ENCODE peak calls at places on chromosomes 13 and 19, in six cellular contexts. K is astrocyte of the spinal cord; C is fibroblast of lung; Y is CD4-positive, alpha-beta T cell; B is AG04450; L is mesothelial cell of epicardium. V is an unnamed sample.

GRCh38 chr13:24220086-24220703 is 59.7 kb downstream of the SPATA13 start:
- DNase-seq in K (peak; percentile 83), C (peak; percentile 72), Y (peak; percentile 31), B (peak; percentile 61), L (no peak), V (no peak)

GRCh38 chr13:27728271-27728670 is 64.0 kb upstream of the GSX1 start:
- DNase-seq in K (no peak), C (no peak), Y (no peak), B (no peak), L (no peak), V (no peak)

GRCh38 chr13:48542581-48543341 is 9.9 kb upstream of the RCBTB2 start:
- DNase-seq in K (no peak), C (peak; percentile 16), Y (no peak), B (no peak), L (no peak), V (peak; percentile 63)

GRCh38 chr19:31266196-31266595 is 83.0 kb downstream of the TSHZ3 start:
- DNase-seq in K (no peak), C (no peak), Y (no peak), B (no peak), L (no peak), V (no peak)

GRCh38 chr19:40284501-40285352 is at the start of gene AKT2:
- DNase-seq in K (peak; percentile 82), C (peak; percentile 62), Y (peak; percentile 85), B (peak; percentile 8), L (peak; percentile 88), V (no peak)

GRCh38 chr13:72204291-72204690 is 337.3 kb upstream of the DACH1 start:
- DNase-seq in K (peak; percentile 74), C (peak; percentile 80), Y (no peak), B (no peak), L (no peak), V (no peak)

GRCh38 chr13:29100739-29101138 is 280.6 kb downstream of the MTUS2 start:
- DNase-seq in K (no peak), C (no peak), Y (no peak), B (no peak), L (no peak), V (peak; percentile 50)

GRCh38 chr13:77898097-77898496 is 20.5 kb downstream of the EDNRB start:
- DNase-seq in K (no peak), C (no peak), Y (no peak), B (no peak), L (no peak), V (no peak)

GRCh38 chr13:76300688-76301087 is 585.5 kb downstream of the KCTD12 start:
- DNase-seq in K (no peak), C (no peak), Y (no peak), B (no peak), L (no peak), V (no peak)

GRCh38 chr19:41956621-41957020 is 2.5 kb downstream of the RABAC1 start:
- DNase-seq in K (no peak), C (no peak), Y (no peak), B (no peak), L (no peak), V (no peak)

GRCh38 chr19:16032509-16033135 is 43.7 kb upstream of the TPM4 start:
- DNase-seq in K (no peak), C (no peak), Y (no peak), B (no peak), L (no peak), V (no peak)

GRCh38 chr13:75907044-75907443 is 270.9 kb downstream of the LMO7 start:
- DNase-seq in K (no peak), C (no peak), Y (no peak), B (no peak), L (no peak), V (no peak)

GRCh38 chr19:42242071-42242511 is 311 bp downstream of the GSK3A start:
- DNase-seq in K (no peak), C (no peak), Y (peak; percentile 39), B (no peak), L (no peak), V (no peak)

GRCh38 chr19:6354098-6354674 is 7.1 kb upstream of the CLPP start:
- DNase-seq in K (no peak), C (no peak), Y (no peak), B (no peak), L (no peak), V (no peak)

GRCh38 chr13:81171065-81171647 is 830.2 kb upstream of the SPRY2 start:
- DNase-seq in K (peak; percentile 29), C (peak; percentile 3), Y (no peak), B (no peak), L (no peak), V (no peak)

GRCh38 chr19:35495107-35496064 is 5.1 kb upstream of the KRTDAP start:
- DNase-seq in K (peak; percentile 47), C (peak; percentile 45), Y (peak; percentile 47), B (peak; percentile 10), L (peak; percentile 76), V (peak; percentile 69)

GRCh38 chr19:46602392-46603194 is 1.5 kb downstream of the CALM3 start:
- DNase-seq in K (no peak), C (no peak), Y (no peak), B (no peak), L (peak; percentile 39), V (no peak)

GRCh38 chr19:40253611-40254092 is 27.2 kb upstream of the CCNP start:
- DNase-seq in K (no peak), C (no peak), Y (no peak), B (no peak), L (no peak), V (no peak)

DNA sequence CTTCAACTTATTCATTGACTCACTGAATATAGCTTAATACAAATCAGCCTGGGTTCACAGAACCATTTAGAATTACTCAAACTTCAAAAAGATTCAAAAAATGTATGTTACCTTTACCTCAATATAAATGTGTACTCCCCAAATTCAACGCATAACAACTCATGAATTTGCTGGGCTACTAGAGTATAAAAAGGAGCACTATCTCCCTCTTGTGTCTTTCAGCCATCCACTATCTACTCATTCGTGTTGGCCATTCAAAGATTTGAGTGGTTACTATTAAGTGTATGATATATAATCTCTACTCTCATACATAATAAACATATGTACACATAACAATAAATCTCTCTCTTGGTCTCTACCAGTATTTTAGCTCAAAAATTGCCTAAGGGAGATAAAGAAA is 20.3 kb downstream of the INTS6 start:
- DNase-seq in K (no peak), C (no peak), Y (no peak), B (no peak), L (no peak), V (no peak)
- TF ChIP-seq CTCF in K (no peak), C (no peak), Y (no peak), B (no peak), L (no peak), V (no peak)

GRCh38 chr13:43965446-43965845 is 85.7 kb downstream of the LACC1 start:
- DNase-seq in K (no peak), C (no peak), Y (no peak), B (no peak), L (no peak), V (no peak)

GRCh38 chr13:43959291-43959690 is 79.6 kb downstream of the LACC1 start:
- DNase-seq in K (no peak), C (no peak), Y (no peak), B (no peak), L (no peak), V (no peak)

GRCh38 chr13:43961909-43962308 is 82.2 kb downstream of the LACC1 start:
- DNase-seq in K (no peak), C (no peak), Y (no peak), B (no peak), L (no peak), V (no peak)

GRCh38 chr13:43964698-43965097 is 85.0 kb downstream of the LACC1 start:
- DNase-seq in K (no peak), C (no peak), Y (no peak), B (no peak), L (no peak), V (no peak)

GRCh38 chr13:43963726-43964125 is 84.0 kb downstream of the LACC1 start:
- DNase-seq in K (no peak), C (no peak), Y (no peak), B (no peak), L (no peak), V (no peak)
- TF ChIP-seq CTCF in K (no peak), C (no peak), Y (no peak), B (no peak), L (no peak), V (no peak)

GRCh38 chr13:109783815-109784589 is 2.4 kb downstream of the IRS2 start:
- DNase-seq in K (peak; percentile 29), C (no peak), Y (peak; percentile 17), B (no peak), L (no peak), V (peak; percentile 88)
- TF ChIP-seq CTCF in K (no peak), C (no peak), Y (no peak), B (no peak), L (no peak), V (no peak)

DNA sequence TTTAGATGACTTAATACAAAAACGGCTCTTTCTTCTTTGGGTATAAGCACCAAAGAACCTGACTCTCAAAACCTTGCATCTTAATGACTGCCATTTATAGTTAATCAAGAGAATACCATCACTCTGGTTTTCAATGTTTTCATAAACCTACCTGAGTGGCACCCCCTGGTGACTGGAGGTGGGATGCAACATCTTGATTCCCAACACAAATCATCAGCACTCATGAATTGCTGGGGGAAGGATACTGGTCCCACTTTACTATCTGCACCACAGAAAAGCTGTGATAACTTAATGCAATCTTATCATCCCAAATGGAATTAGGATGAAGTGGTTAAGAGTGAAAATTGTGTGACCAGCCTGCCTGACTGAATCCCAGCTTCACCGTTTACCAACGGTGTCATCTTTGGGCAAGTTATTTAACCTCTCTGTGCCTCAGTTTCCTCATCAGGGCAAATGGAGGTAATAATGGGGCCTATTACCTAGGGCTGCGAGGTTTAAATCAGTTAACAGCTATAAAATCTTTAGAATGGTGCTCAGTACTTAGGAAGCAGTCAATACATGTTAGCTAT is 366.4 kb downstream of the KLF12 start:
- DNase-seq in K (no peak), C (no peak), Y (peak; percentile 23), B (no peak), L (no peak), V (no peak)
- TF ChIP-seq CTCF in K (peak; percentile 38), C (peak; percentile 30), Y (peak; percentile 23), B (peak; percentile 58), L (no peak), V (peak; percentile 22)

V was measured in upper lobe of left lung.